ENCODE peak calls at places on chromosome 9, in four cellular contexts. R is tibial artery; D is GM23248; O is naive thymus-derived CD4-positive, alpha-beta T cell. C is an unnamed sample.

GRCh38 chr9:136012651-136013050 is 51.5 kb upstream of the UBAC1 start:
- DNase-seq in R (no peak), D (no peak), O (no peak), C (no peak)

GRCh38 chr9:135745189-135745588 is 43.2 kb downstream of the KCNT1 start:
- DNase-seq in R (no peak), D (no peak), O (no peak), C (no peak)

GRCh38 chr9:134637241-134637640 is 4.4 kb upstream of the COL5A1 start:
- DNase-seq in R (peak; percentile 15), D (no peak), O (no peak), C (no peak)

GRCh38 chr9:69141851-69142250 is 32.2 kb upstream of the TJP2 start:
- DNase-seq in R (no peak), D (no peak), O (no peak), C (no peak)

GRCh38 chr9:69719368-69719767 is 40.4 kb downstream of the PTAR1 start:
- DNase-seq in R (no peak), D (no peak), O (no peak), C (no peak)

GRCh38 chr9:3342159-3342777 is 183.5 kb downstream of the RFX3 start:
- DNase-seq in R (no peak), D (peak; percentile 71), O (no peak), C (no peak)

GRCh38 chr9:93306081-93306480 is 122.1 kb downstream of the WNK2 start:
- DNase-seq in R (no peak), D (no peak), O (no peak), C (no peak)

GRCh38 chr9:93077811-93078210 is 18.2 kb upstream of the CARD19 start:
- DNase-seq in R (no peak), D (no peak), O (no peak), C (no peak)

GRCh38 chr9:5630038-5630507 is 1.2 kb downstream of the RIC1 start:
- DNase-seq in R (no peak), D (peak; percentile 69), O (peak; percentile 18), C (peak; percentile 33)

GRCh38 chr9:36818242-36818938 is 215.7 kb downstream of the PAX5 start:
- DNase-seq in R (no peak), D (peak; percentile 8), O (no peak), C (no peak)

GRCh38 chr9:116632990-116633441 is 54.1 kb upstream of the TRIM32 start:
- DNase-seq in R (no peak), D (peak; percentile 76), O (no peak), C (no peak)

GRCh38 chr9:21677834-21678233 is 124.6 kb upstream of the MTAP start:
- DNase-seq in R (no peak), D (peak; percentile 89), O (no peak), C (no peak)

GRCh38 chr9:79660615-79661014 is 88.8 kb downstream of the TLE4 start:
- DNase-seq in R (no peak), D (no peak), O (no peak), C (no peak)

GRCh38 chr9:119701651-119702050 is 332.4 kb upstream of the BRINP1 start:
- DNase-seq in R (no peak), D (no peak), O (no peak), C (no peak)

GRCh38 chr9:137445930-137446431 is 4.8 kb upstream of the ENTPD8 start:
- DNase-seq in R (no peak), D (peak; percentile 61), O (no peak), C (no peak)

GRCh38 chr9:35649431-35650340 is 1.0 kb downstream of the SIT1 start:
- DNase-seq in R (peak; percentile 68), D (peak; percentile 82), O (no peak), C (peak; percentile 75)

GRCh38 chr9:124960409-124960752 is 19.5 kb upstream of the GOLGA1 start:
- DNase-seq in R (no peak), D (peak; percentile 36), O (no peak), C (no peak)

GRCh38 chr9:13268469-13268868 is 11.0 kb downstream of the MPDZ start:
- DNase-seq in R (no peak), D (peak; percentile 30), O (no peak), C (no peak)

GRCh38 chr9:98225015-98225442 is 30.4 kb downstream of the TBC1D2 start:
- DNase-seq in R (no peak), D (no peak), O (no peak), C (no peak)

GRCh38 chr9:119366909-119367690 is 2.1 kb downstream of the BRINP1 start:
- DNase-seq in R (no peak), D (no peak), O (no peak), C (no peak)

GRCh38 chr9:21557428-21557768 is 75.3 kb upstream of the IFNE start:
- DNase-seq in R (no peak), D (no peak), O (no peak), C (no peak)

GRCh38 chr9:88722753-88723152 is 187.8 kb downstream of the NXNL2 start:
- DNase-seq in R (no peak), D (no peak), O (no peak), C (no peak)

GRCh38 chr9:135849186-135849585 is 58.2 kb downstream of the CAMSAP1 start:
- DNase-seq in R (no peak), D (no peak), O (no peak), C (no peak)

GRCh38 chr9:32587901-32588300 is 14.9 kb upstream of the NDUFB6 start:
- DNase-seq in R (no peak), D (peak; percentile 59), O (no peak), C (no peak)

GRCh38 chr9:108876425-108876824 is 14.4 kb downstream of the ACTL7A start:
- DNase-seq in R (no peak), D (no peak), O (no peak), C (no peak)

GRCh38 chr9:128244443-128245226 is 31.2 kb downstream of the GOLGA2 start:
- DNase-seq in R (peak; percentile 90), D (peak; percentile 95), O (no peak), C (no peak)

GRCh38 chr9:136605966-136606365 is 56.8 kb upstream of the EGFL7 start:
- DNase-seq in R (no peak), D (no peak), O (no peak), C (no peak)

GRCh38 chr9:115328228-115328627 is 210.3 kb upstream of the TNC start:
- DNase-seq in R (peak; percentile 69), D (peak; percentile 86), O (no peak), C (no peak)

GRCh38 chr9:128694344-128694743 is 5.3 kb downstream of the SET start:
- DNase-seq in R (no peak), D (no peak), O (no peak), C (no peak)

GRCh38 chr9:70791936-70792335 is 329.5 kb downstream of the TRPM3 start:
- DNase-seq in R (no peak), D (no peak), O (no peak), C (no peak)

GRCh38 chr9:114968710-114969109 is 38.3 kb upstream of the TNFSF8 start:
- DNase-seq in R (no peak), D (peak; percentile 58), O (no peak), C (no peak)

GRCh38 chr9:105359899-105360298 is 87.9 kb upstream of the FSD1L start:
- DNase-seq in R (no peak), D (peak; percentile 31), O (no peak), C (no peak)

GRCh38 chr9:95366731-95367325 is 49.3 kb upstream of the FANCC start:
- DNase-seq in R (no peak), D (no peak), O (no peak), C (no peak)

DNA sequence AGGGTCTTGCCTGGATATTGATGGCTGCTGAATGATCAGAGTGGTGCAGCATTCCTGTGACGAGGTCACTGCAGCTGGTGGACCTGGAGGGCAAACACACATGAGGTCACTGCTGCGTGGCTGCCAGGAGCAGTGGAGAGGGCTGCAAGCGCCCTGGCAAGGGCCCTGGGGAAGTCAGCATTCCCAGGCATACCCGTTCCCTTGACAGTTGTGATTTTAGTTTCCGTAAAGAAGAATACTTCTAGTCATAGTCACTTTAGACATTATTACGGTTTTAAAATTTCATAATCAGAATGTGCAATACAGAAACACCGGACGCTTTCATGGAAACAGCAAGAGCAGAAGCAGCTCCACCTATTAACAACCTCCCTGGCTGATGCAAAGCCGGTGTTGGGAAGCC is 129.7 kb downstream of the GADD45G start:
- DNase-seq in R (no peak), D (no peak), O (no peak), C (no peak)
- H3K27ac ChIP-seq in R (no peak overlapping the region), D (no peak overlapping the region), O (no peak overlapping the region), C (no peak overlapping the region)

DNA sequence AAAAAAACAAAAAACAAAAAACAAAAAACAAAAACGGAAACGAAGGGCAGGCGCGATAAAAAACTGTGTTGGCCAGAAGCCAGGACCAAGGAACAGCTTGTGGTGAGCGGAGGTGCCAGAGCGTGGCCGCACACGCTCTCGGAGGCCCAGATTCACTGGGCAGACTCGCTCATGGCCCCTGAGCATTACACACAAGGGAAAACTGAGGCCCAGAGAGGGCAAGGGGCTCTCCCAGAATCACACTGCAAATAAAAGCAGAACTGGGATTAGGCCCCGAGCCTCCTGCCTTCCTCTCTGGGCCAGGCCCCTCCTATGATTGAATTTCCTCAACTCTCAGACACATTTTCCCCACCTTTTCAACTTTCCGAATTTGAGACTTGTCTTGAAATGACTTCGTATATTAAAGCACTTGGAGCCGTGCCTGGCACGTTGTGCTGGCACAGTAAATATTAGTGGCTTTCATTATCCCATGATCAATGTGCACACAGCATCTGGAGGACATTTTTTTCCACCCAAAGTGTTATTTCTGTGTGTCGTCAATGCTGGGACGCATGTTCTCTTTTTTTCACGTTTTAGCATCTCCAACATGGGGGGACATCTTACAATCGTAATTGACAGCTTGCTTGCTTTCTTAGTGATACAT is 7.4 kb downstream of the FIBCD1 start:
- DNase-seq in R (no peak), D (peak; percentile 42), O (no peak), C (no peak)
- H3K4me1 ChIP-seq in R (peaks cover 4% of the 10 kb centered on the region), D (peaks cover 31% of the 10 kb centered on the region), O (no peaks in the 10 kb centered on the region), C (no peaks in the 10 kb centered on the region)

GRCh38 chr9:89961616-89962341 is 357.0 kb downstream of the GADD45G start:
- DNase-seq in R (no peak), D (peak; percentile 52), O (no peak), C (no peak)
- H3K4me3 ChIP-seq in R (no peak overlapping the region), D (peak overlapping the region; percentile 33), O (peak overlapping the region; percentile 31), C (no peak overlapping the region)

DNA sequence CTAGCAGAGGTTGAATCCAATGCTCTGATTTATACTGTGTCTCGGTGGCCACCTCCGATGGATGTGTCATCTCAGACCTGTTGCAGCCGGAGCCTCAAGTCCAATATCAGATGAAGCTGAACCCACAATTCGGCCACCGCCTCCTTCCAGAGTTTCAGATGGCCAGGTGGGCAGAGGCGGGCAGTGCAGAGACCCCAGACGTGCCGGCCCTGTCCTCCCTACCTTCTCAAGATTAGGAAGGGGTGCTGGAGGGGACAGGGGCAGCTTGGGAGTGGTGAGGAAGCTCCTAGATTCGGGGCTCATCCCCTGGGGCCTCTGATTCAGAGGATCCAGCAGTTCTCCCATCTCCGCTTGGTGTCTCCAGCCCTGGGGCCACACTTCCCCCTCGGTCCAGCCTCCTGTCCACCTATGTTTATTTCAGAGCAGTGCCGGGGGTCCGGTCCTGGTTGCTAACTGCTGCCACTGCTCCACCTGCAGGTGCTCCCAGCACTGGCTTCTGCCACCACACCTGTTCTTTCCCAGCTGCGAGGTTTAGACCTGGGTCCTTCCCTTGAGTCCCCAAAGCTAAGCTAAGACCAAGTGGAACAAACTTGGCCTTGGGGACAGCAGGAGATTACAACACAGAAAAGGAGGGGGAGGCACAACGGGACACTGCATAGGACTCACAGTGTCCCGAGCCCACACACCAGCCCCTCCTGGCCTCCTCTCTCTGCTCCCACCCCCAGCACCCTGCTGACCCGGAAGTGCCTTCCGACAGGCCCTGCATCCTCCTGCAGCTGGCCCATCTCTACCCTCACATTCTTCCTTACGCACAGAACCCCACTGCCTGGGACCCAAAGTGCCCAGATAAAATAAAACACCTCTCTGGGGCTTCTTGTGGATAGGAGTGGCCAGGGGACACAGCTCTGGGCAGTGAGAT is 81.6 kb downstream of the NTNG2 start:
- DNase-seq in R (no peak), D (peak; percentile 47), O (no peak), C (no peak)
- H3K27ac ChIP-seq in R (no peak overlapping the region), D (no peak overlapping the region), O (no peak overlapping the region), C (no peak overlapping the region)